ENCODE peak calls at places on chromosomes 12 and 14, in eight cellular contexts. L is NCI-H1417; M is SW 1271; F is Right ventricle myocardium inferior; D is type B pancreatic cell; B is naive thymus-derived CD4-positive, alpha-beta T cell; Z is NCI-H345; H is NCI-H460. R is an unnamed sample.
A peak's percentile ranks its signal among the peaks of the same experiment; 100 is the strongest.

GRCh38 chr12:47417960-47418359 is 287.9 kb downstream of the RPAP3 start:
- DNase-seq in L (no peak), M (no peak), F (no peak), D (no peak), B (no peak), Z (no peak), H (no peak), R (no peak)

GRCh38 chr14:50088117-50088515 is 28.3 kb downstream of the VCPKMT start:
- DNase-seq in L (no peak), M (no peak), F (no peak), D (no peak), B (no peak), Z (no peak), H (no peak), R (no peak)

GRCh38 chr14:95349241-95349640 is 29.5 kb upstream of the CLMN start:
- DNase-seq in L (no peak), M (no peak), F (no peak), D (no peak), B (no peak), Z (no peak), H (no peak), R (no peak)

GRCh38 chr14:104956290-104956890 is 21.8 kb downstream of the AHNAK2 start:
- DNase-seq in L (no peak), M (no peak), F (no peak), D (no peak), B (no peak), Z (no peak), H (no peak), R (no peak)

GRCh38 chr14:90574640-90575131 is 177.9 kb downstream of the CALM1 start:
- DNase-seq in L (peak; percentile 84), M (no peak), F (peak; percentile 81), D (no peak), B (no peak), Z (peak; percentile 88), H (no peak), R (no peak)

GRCh38 chr14:34365309-34365915 is 96.6 kb downstream of the SPTSSA start:
- DNase-seq in L (no peak), M (no peak), F (no peak), D (no peak), B (no peak), Z (no peak), H (peak; percentile 38), R (no peak)

GRCh38 chr12:67302162-67302561 is 33.0 kb downstream of the CAND1 start:
- DNase-seq in L (no peak), M (no peak), F (no peak), D (no peak), B (no peak), Z (no peak), H (no peak), R (no peak)

GRCh38 chr12:22738945-22739344 is 114.0 kb downstream of the ETNK1 start:
- DNase-seq in L (no peak), M (no peak), F (no peak), D (no peak), B (no peak), Z (no peak), H (no peak), R (no peak)

GRCh38 chr12:16238661-16239060 is 38.8 kb downstream of the SLC15A5 start:
- DNase-seq in L (no peak), M (no peak), F (no peak), D (no peak), B (no peak), Z (no peak), H (no peak), R (no peak)

GRCh38 chr14:61765225-61765943 is 3.2 kb downstream of the SNAPC1 start:
- DNase-seq in L (no peak), M (no peak), F (no peak), D (no peak), B (no peak), Z (no peak), H (no peak), R (no peak)

GRCh38 chr14:21846227-21846885 is 172.7 kb upstream of the OR4E1 start:
- DNase-seq in L (no peak), M (peak; percentile 44), F (peak; percentile 74), D (no peak), B (peak; percentile 48), Z (no peak), H (peak; percentile 44), R (no peak)